ENCODE peak calls at places on chromosomes 6 and 20, in five cellular contexts. One of them, this sample, is unnamed.

GRCh38 chr6:170575250-170575649 is 9.2 kb downstream of the PDCD2 start:
- DNase-seq in breast epithelium: no peak
- DNase-seq in NCI-H2171: no peak
- DNase-seq in AG04450: no peak
- DNase-seq in CD8-positive, alpha-beta memory T cell: no peak
- DNase-seq in this sample: no peak

GRCh38 chr6:105994522-105995402 is 91.4 kb upstream of the PRDM1 start:
- DNase-seq in NCI-H2171: no peak
- DNase-seq in AG04450: no peak
- DNase-seq in CD8-positive, alpha-beta memory T cell: peak
- DNase-seq in breast epithelium: no peak
- DNase-seq in this sample: peak

GRCh38 chr6:15960740-15961629 is 167.9 kb upstream of the MYLIP start:
- DNase-seq in CD8-positive, alpha-beta memory T cell: no peak
- DNase-seq in NCI-H2171: no peak
- DNase-seq in breast epithelium: no peak
- DNase-seq in AG04450: no peak
- DNase-seq in this sample: no peak

GRCh38 chr6:136586295-136586694 is 36.1 kb upstream of the MAP7 start:
- DNase-seq in AG04450: peak
- DNase-seq in CD8-positive, alpha-beta memory T cell: no peak
- DNase-seq in breast epithelium: no peak
- DNase-seq in NCI-H2171: no peak
- DNase-seq in this sample: no peak

GRCh38 chr6:85498596-85499258 is 48.8 kb downstream of the NT5E start:
- DNase-seq in breast epithelium: no peak
- DNase-seq in CD8-positive, alpha-beta memory T cell: no peak
- DNase-seq in NCI-H2171: no peak
- DNase-seq in AG04450: no peak
- DNase-seq in this sample: no peak

GRCh38 chr6:134323294-134323693 is 5.4 kb upstream of the SGK1 start:
- DNase-seq in CD8-positive, alpha-beta memory T cell: no peak
- DNase-seq in AG04450: no peak
- DNase-seq in breast epithelium: no peak
- DNase-seq in NCI-H2171: no peak
- DNase-seq in this sample: no peak

GRCh38 chr6:52937908-52938307 is 28.4 kb upstream of the GSTA3 start:
- DNase-seq in NCI-H2171: no peak
- DNase-seq in breast epithelium: no peak
- DNase-seq in AG04450: no peak
- DNase-seq in CD8-positive, alpha-beta memory T cell: no peak
- DNase-seq in this sample: peak

GRCh38 chr6:170113141-170113540 is 177.7 kb downstream of the DLL1 start:
- DNase-seq in AG04450: no peak
- DNase-seq in breast epithelium: peak
- DNase-seq in NCI-H2171: no peak
- DNase-seq in CD8-positive, alpha-beta memory T cell: no peak
- DNase-seq in this sample: no peak

GRCh38 chr6:15260099-15260821 is 14.4 kb downstream of the JARID2 start:
- DNase-seq in CD8-positive, alpha-beta memory T cell: no peak
- DNase-seq in breast epithelium: no peak
- DNase-seq in NCI-H2171: no peak
- DNase-seq in AG04450: no peak
- DNase-seq in this sample: no peak

GRCh38 chr6:56682580-56682979 is 39.9 kb upstream of the DST start:
- DNase-seq in CD8-positive, alpha-beta memory T cell: no peak
- DNase-seq in NCI-H2171: no peak
- DNase-seq in breast epithelium: no peak
- DNase-seq in AG04450: no peak
- DNase-seq in this sample: no peak

GRCh38 chr6:87333591-87334181 is 4.6 kb upstream of the GJB7 start:
- DNase-seq in CD8-positive, alpha-beta memory T cell: no peak
- DNase-seq in NCI-H2171: no peak
- DNase-seq in AG04450: no peak
- DNase-seq in breast epithelium: no peak
- DNase-seq in this sample: no peak

GRCh38 chr6:85362652-85363310 is 87.1 kb upstream of the NT5E start:
- DNase-seq in AG04450: no peak
- DNase-seq in NCI-H2171: no peak
- DNase-seq in breast epithelium: no peak
- DNase-seq in CD8-positive, alpha-beta memory T cell: no peak
- DNase-seq in this sample: no peak

GRCh38 chr6:158067436-158068015 is 85.9 kb downstream of the SYNJ2 start:
- DNase-seq in AG04450: no peak
- DNase-seq in CD8-positive, alpha-beta memory T cell: no peak
- DNase-seq in NCI-H2171: no peak
- DNase-seq in breast epithelium: no peak
- DNase-seq in this sample: no peak

GRCh38 chr20:38498909-38499308 is 26.3 kb downstream of the RALGAPB start:
- DNase-seq in NCI-H2171: no peak
- DNase-seq in breast epithelium: no peak
- DNase-seq in CD8-positive, alpha-beta memory T cell: no peak
- DNase-seq in AG04450: no peak
- DNase-seq in this sample: no peak

GRCh38 chr6:117280922-117281321 is 15.6 kb downstream of the VGLL2 start:
- DNase-seq in CD8-positive, alpha-beta memory T cell: no peak
- DNase-seq in AG04450: no peak
- DNase-seq in breast epithelium: no peak
- DNase-seq in NCI-H2171: no peak
- DNase-seq in this sample: no peak

GRCh38 chr20:35270021-35270902 is 7.7 kb downstream of the MMP24OS start:
- DNase-seq in breast epithelium: no peak
- DNase-seq in CD8-positive, alpha-beta memory T cell: no peak
- DNase-seq in NCI-H2171: no peak
- DNase-seq in AG04450: no peak
- DNase-seq in this sample: no peak

GRCh38 chr6:32666420-32667300 is at the start of gene HLA-DQB1:
- DNase-seq in CD8-positive, alpha-beta memory T cell: no peak
- DNase-seq in AG04450: no peak
- DNase-seq in breast epithelium: no peak
- DNase-seq in NCI-H2171: no peak
- DNase-seq in this sample: no peak

GRCh38 chr6:52420668-52421358 is 671 bp downstream of the EFHC1 start:
- DNase-seq in CD8-positive, alpha-beta memory T cell: no peak
- DNase-seq in AG04450: no peak
- DNase-seq in breast epithelium: no peak
- DNase-seq in NCI-H2171: peak
- DNase-seq in this sample: no peak

GRCh38 chr20:1810926-1811620 is 84.1 kb upstream of the SIRPA start:
- DNase-seq in CD8-positive, alpha-beta memory T cell: no peak
- DNase-seq in AG04450: no peak
- DNase-seq in breast epithelium: no peak
- DNase-seq in NCI-H2171: no peak
- DNase-seq in this sample: no peak

GRCh38 chr6:10451828-10452509 is 37.1 kb upstream of the TFAP2A start:
- DNase-seq in AG04450: peak
- DNase-seq in CD8-positive, alpha-beta memory T cell: no peak
- DNase-seq in breast epithelium: peak
- DNase-seq in NCI-H2171: no peak
- DNase-seq in this sample: peak

GRCh38 chr6:163186527-163186926 is 228.0 kb upstream of the QKI start:
- DNase-seq in CD8-positive, alpha-beta memory T cell: no peak
- DNase-seq in NCI-H2171: no peak
- DNase-seq in breast epithelium: no peak
- DNase-seq in AG04450: no peak
- DNase-seq in this sample: no peak

GRCh38 chr6:81214414-81215091 is 537.9 kb downstream of the TENT5A start:
- DNase-seq in NCI-H2171: no peak
- DNase-seq in AG04450: no peak
- DNase-seq in CD8-positive, alpha-beta memory T cell: no peak
- DNase-seq in breast epithelium: no peak
- DNase-seq in this sample: no peak

GRCh38 chr20:17871181-17871580 is 97.4 kb downstream of the SNX5 start:
- DNase-seq in AG04450: no peak
- DNase-seq in CD8-positive, alpha-beta memory T cell: no peak
- DNase-seq in breast epithelium: no peak
- DNase-seq in NCI-H2171: no peak
- DNase-seq in this sample: no peak

GRCh38 chr6:118320652-118321051 is 227.4 kb upstream of the PLN start:
- DNase-seq in NCI-H2171: peak
- DNase-seq in CD8-positive, alpha-beta memory T cell: no peak
- DNase-seq in breast epithelium: no peak
- DNase-seq in AG04450: no peak
- DNase-seq in this sample: no peak

GRCh38 chr20:62401331-62401779 is 5.7 kb downstream of the CABLES2 start:
- DNase-seq in AG04450: no peak
- DNase-seq in NCI-H2171: no peak
- DNase-seq in breast epithelium: no peak
- DNase-seq in CD8-positive, alpha-beta memory T cell: no peak
- DNase-seq in this sample: no peak

GRCh38 chr20:48930878-48931277 is 9.4 kb downstream of the ARFGEF2 start:
- DNase-seq in NCI-H2171: no peak
- DNase-seq in CD8-positive, alpha-beta memory T cell: no peak
- DNase-seq in breast epithelium: no peak
- DNase-seq in AG04450: no peak
- DNase-seq in this sample: no peak

GRCh38 chr6:139765825-139766285 is 391.4 kb upstream of the CITED2 start:
- DNase-seq in NCI-H2171: no peak
- DNase-seq in AG04450: no peak
- DNase-seq in CD8-positive, alpha-beta memory T cell: no peak
- DNase-seq in breast epithelium: no peak
- DNase-seq in this sample: no peak

GRCh38 chr20:10733122-10733521 is 59.3 kb upstream of the JAG1 start:
- DNase-seq in breast epithelium: no peak
- DNase-seq in NCI-H2171: no peak
- DNase-seq in CD8-positive, alpha-beta memory T cell: no peak
- DNase-seq in AG04450: no peak
- DNase-seq in this sample: no peak

GRCh38 chr6:118288355-118289124 is 259.6 kb upstream of the PLN start:
- DNase-seq in breast epithelium: no peak
- DNase-seq in NCI-H2171: no peak
- DNase-seq in AG04450: no peak
- DNase-seq in CD8-positive, alpha-beta memory T cell: no peak
- DNase-seq in this sample: no peak

GRCh38 chr6:148959008-148959407 is 212.2 kb downstream of the UST start:
- DNase-seq in NCI-H2171: no peak
- DNase-seq in CD8-positive, alpha-beta memory T cell: no peak
- DNase-seq in AG04450: no peak
- DNase-seq in breast epithelium: no peak
- DNase-seq in this sample: no peak

GRCh38 chr20:829531-829930 is 4.0 kb upstream of the FAM110A start:
- DNase-seq in AG04450: no peak
- DNase-seq in NCI-H2171: no peak
- DNase-seq in CD8-positive, alpha-beta memory T cell: no peak
- DNase-seq in breast epithelium: no peak
- DNase-seq in this sample: no peak

GRCh38 chr6:56708810-56709597 is 66.3 kb upstream of the DST start:
- DNase-seq in AG04450: no peak
- DNase-seq in NCI-H2171: peak
- DNase-seq in CD8-positive, alpha-beta memory T cell: no peak
- DNase-seq in breast epithelium: no peak
- DNase-seq in this sample: no peak

GRCh38 chr20:33561981-33562601 is 72.2 kb downstream of the CBFA2T2 start:
- DNase-seq in CD8-positive, alpha-beta memory T cell: no peak
- DNase-seq in NCI-H2171: peak
- DNase-seq in breast epithelium: peak
- DNase-seq in AG04450: peak
- DNase-seq in this sample: no peak

This sample was measured in GOT3.